ENCODE peak calls at places on chromosome 7, in eight cellular contexts. H is frontal cortex; M is posterior cingulate gyrus; T is AG04450; L is glomerular endothelial cell; O is stimulated activated CD4-positive, alpha-beta T cell treated with anti-CD3 and anti-CD28 coated beads, Interleukin-4, amount 100 ng/mL, for 1 hour; X is ELR; A is GM13977. D is an unnamed sample.

GRCh38 chr7:7707756-7708310 is 10.6 kb downstream of the RPA3 start:
- DNase-seq in H (no peak), M (no peak), T (no peak), L (no peak), O (no peak), X (peak), A (no peak), D (no peak)

GRCh38 chr7:139940866-139941265 is 111.8 kb downstream of the TBXAS1 start:
- DNase-seq in H (no peak), M (no peak), T (no peak), L (no peak), O (no peak), X (no peak), A (no peak), D (no peak)

GRCh38 chr7:140475747-140476333 is 3.5 kb downstream of the MKRN1 start:
- DNase-seq in H (peak), M (no peak), T (peak), L (peak), O (peak), X (peak), A (peak), D (no peak)

GRCh38 chr7:4809091-4809591 is 33.7 kb downstream of the AP5Z1 start:
- DNase-seq in H (no peak), M (no peak), T (no peak), L (no peak), O (peak), X (no peak), A (peak), D (no peak)

GRCh38 chr7:73599916-73600315 is 21.5 kb upstream of the TBL2 start:
- DNase-seq in H (no peak), M (no peak), T (no peak), L (no peak), O (no peak), X (no peak), A (no peak), D (no peak)

GRCh38 chr7:156218544-156219306 is 406.5 kb upstream of the SHH start:
- DNase-seq in H (no peak), M (no peak), T (no peak), L (no peak), O (no peak), X (no peak), A (no peak), D (no peak)

GRCh38 chr7:3426064-3426463 is 125.0 kb downstream of the SDK1 start:
- DNase-seq in H (no peak), M (no peak), T (no peak), L (no peak), O (no peak), X (no peak), A (no peak), D (no peak)

GRCh38 chr7:45347804-45348203 is 190.2 kb downstream of the RAMP3 start:
- DNase-seq in H (no peak), M (no peak), T (no peak), L (no peak), O (no peak), X (peak), A (no peak), D (no peak)

GRCh38 chr7:149814494-149814893 is 23.7 kb upstream of the ZNF862 start:
- DNase-seq in H (no peak), M (no peak), T (no peak), L (no peak), O (no peak), X (no peak), A (no peak), D (no peak)

GRCh38 chr7:116443101-116443523 is 56.4 kb upstream of the CAV2 start:
- DNase-seq in H (no peak), M (no peak), T (peak), L (peak), O (no peak), X (peak), A (no peak), D (no peak)